ENCODE peak calls at places on chromosomes 6 and 20, in ten cellular contexts. X is iPS DF 6.9, M is H4, I is psoas muscle, E is H7, T is OCI-LY7, G is NB4, U is ecto neural progenitor cell, K is endothelial cell, A is ureter. S is an unnamed sample.

GRCh38 chr6:149450679-149451360 is 34.0 kb downstream of the ZC3H12D start:
- DNase-seq in E (peak), G (no peak), A (no peak), M (no peak), K (peak), X (no peak), T (no peak), U (peak), I (peak), S (no peak)

GRCh38 chr20:9503530-9504251 is 10.7 kb upstream of the LAMP5 start:
- DNase-seq in A (no peak), U (no peak), G (peak), K (no peak), I (no peak), M (peak), X (no peak), T (no peak), E (peak), S (peak)

GRCh38 chr6:158911746-158912158 is 88.2 kb downstream of the RSPH3 start:
- DNase-seq in X (no peak), T (peak), G (no peak), I (no peak), M (no peak), E (no peak), U (no peak), A (no peak), K (no peak), S (no peak)

GRCh38 chr20:57372157-57372556 is 19.0 kb upstream of the RBM38 start:
- DNase-seq in T (no peak), I (no peak), X (no peak), U (no peak), G (no peak), E (no peak), M (no peak), K (no peak), A (no peak), S (no peak)

GRCh38 chr20:7883741-7884140 is 56.5 kb downstream of the HAO1 start:
- DNase-seq in M (no peak), T (no peak), I (no peak), E (no peak), G (no peak), A (no peak), X (no peak), K (no peak), U (no peak), S (no peak)

GRCh38 chr6:127198549-127198948 is 68.1 kb upstream of the RNF146 start:
- DNase-seq in T (no peak), E (no peak), I (no peak), M (no peak), X (no peak), G (peak), U (no peak), K (no peak), A (no peak), S (no peak)

GRCh38 chr6:29734046-29735018 is 11.1 kb downstream of the HLA-F start:
- DNase-seq in A (no peak), X (no peak), K (no peak), G (no peak), I (no peak), U (no peak), E (no peak), T (no peak), M (no peak), S (no peak)

GRCh38 chr6:37456126-37456525 is 23.1 kb downstream of the CMTR1 start:
- DNase-seq in T (no peak), I (no peak), G (no peak), E (no peak), A (no peak), M (no peak), X (no peak), K (no peak), U (no peak), S (no peak)

GRCh38 chr20:35447082-35447789 is 8.2 kb upstream of the CEP250 start:
- DNase-seq in E (peak), T (peak), X (peak), G (peak), I (peak), M (peak), A (peak), U (peak), K (peak), S (peak)

GRCh38 chr6:29797120-29797519 is 30.5 kb upstream of the HLA-G start:
- DNase-seq in K (no peak), U (no peak), X (no peak), G (peak), A (no peak), T (no peak), M (peak), E (no peak), I (no peak), S (no peak)

GRCh38 chr6:53603381-53604121 is 58.6 kb upstream of the GCLC start:
- DNase-seq in G (no peak), U (no peak), M (peak), I (no peak), K (no peak), X (no peak), E (no peak), T (no peak), A (no peak), S (no peak)

GRCh38 chr20:32516985-32517873 is 67.9 kb downstream of the NOL4L start:
- DNase-seq in I (no peak), M (peak), E (peak), X (no peak), T (no peak), K (peak), G (no peak), U (no peak), A (no peak), S (no peak)

GRCh38 chr6:20211941-20212391 is 303 bp downstream of the MBOAT1 start:
- DNase-seq in A (no peak), T (no peak), M (peak), E (no peak), U (peak), X (no peak), G (no peak), I (no peak), K (peak), S (no peak)

GRCh38 chr6:133242761-133243590 is 1.8 kb downstream of the EYA4 start:
- DNase-seq in T (no peak), G (no peak), A (no peak), K (peak), X (no peak), U (peak), M (peak), E (peak), I (peak), S (no peak)

GRCh38 chr6:143060806-143061596 is at the start of gene AIG1:
- DNase-seq in K (peak), I (peak), E (peak), X (no peak), A (peak), U (peak), T (no peak), G (no peak), M (no peak), S (peak)

GRCh38 chr20:9590189-9590588 is 75.8 kb downstream of the LAMP5 start:
- DNase-seq in G (no peak), U (no peak), I (no peak), E (no peak), M (peak), A (no peak), T (no peak), X (no peak), K (no peak), S (no peak)

GRCh38 chr6:131488780-131489179 is 84.2 kb upstream of the ARG1 start:
- DNase-seq in U (no peak), I (no peak), T (no peak), K (no peak), E (no peak), M (peak), X (no peak), G (no peak), A (no peak), S (no peak)

GRCh38 chr20:23540624-23541023 is 27.7 kb downstream of the CST9L start:
- DNase-seq in G (no peak), U (no peak), I (no peak), K (no peak), M (no peak), A (no peak), E (no peak), X (no peak), T (no peak), S (no peak)

GRCh38 chr6:95292011-95292410 is 285.3 kb upstream of the MANEA start:
- DNase-seq in M (no peak), U (no peak), T (no peak), K (no peak), G (no peak), A (no peak), I (no peak), X (no peak), E (no peak), S (no peak)

GRCh38 chr6:21946298-21946783 is 350.5 kb downstream of the PRL start:
- DNase-seq in G (peak), I (no peak), M (peak), E (no peak), X (no peak), U (no peak), T (no peak), K (no peak), A (no peak), S (no peak)

GRCh38 chr20:10328897-10329255 is 105.1 kb downstream of the MKKS start:
- DNase-seq in U (no peak), M (no peak), X (no peak), I (no peak), T (no peak), K (no peak), A (no peak), E (no peak), G (no peak), S (no peak)

GRCh38 chr6:47680056-47680455 is 18.3 kb upstream of the ADGRF4 start:
- DNase-seq in X (no peak), M (no peak), K (no peak), I (no peak), G (no peak), U (no peak), T (no peak), E (no peak), A (no peak), S (no peak)

GRCh38 chr20:10090588-10091166 is 55.9 kb downstream of the ANKEF1 start:
- DNase-seq in T (peak), I (peak), A (peak), E (peak), K (peak), G (peak), M (peak), U (peak), X (peak), S (peak)

GRCh38 chr6:122977180-122977579 is 18.9 kb upstream of the CLVS2 start:
- DNase-seq in I (no peak), X (no peak), T (no peak), A (no peak), U (no peak), E (no peak), G (no peak), M (no peak), K (no peak), S (no peak)

GRCh38 chr20:6768228-6769185 is 1.0 kb downstream of the BMP2 start:
- DNase-seq in A (peak), M (no peak), G (peak), U (peak), X (no peak), T (no peak), E (peak), I (peak), K (peak), S (no peak)

GRCh38 chr6:144395014-144395413 is 109.9 kb downstream of the UTRN start:
- DNase-seq in U (no peak), T (no peak), X (no peak), K (no peak), M (no peak), I (no peak), A (no peak), G (no peak), E (no peak), S (no peak)

GRCh38 chr20:22288156-22288555 is 296.2 kb downstream of the FOXA2 start:
- DNase-seq in G (no peak), I (no peak), T (no peak), U (no peak), K (no peak), M (no peak), A (no peak), X (no peak), E (no peak), S (no peak)

GRCh38 chr6:166955121-166955864 is 1.1 kb downstream of the RNASET2 start:
- DNase-seq in T (peak), X (no peak), G (peak), I (peak), A (no peak), E (peak), U (peak), K (peak), M (no peak), S (peak)

GRCh38 chr6:125392682-125393081 is 90.9 kb upstream of the HDDC2 start:
- DNase-seq in G (peak), E (no peak), T (peak), A (no peak), M (no peak), U (no peak), I (no peak), X (no peak), K (no peak), S (peak)

GRCh38 chr6:47713200-47713599 is 14.8 kb downstream of the ADGRF4 start:
- DNase-seq in K (no peak), G (no peak), I (no peak), A (no peak), U (no peak), T (no peak), X (no peak), E (no peak), M (no peak), S (no peak)

GRCh38 chr6:157764346-157765068 is 58.5 kb upstream of the SNX9 start:
- DNase-seq in G (peak), I (peak), U (no peak), A (peak), E (no peak), K (no peak), T (peak), M (peak), X (no peak), S (peak)

GRCh38 chr6:6701864-6702263 is 113.3 kb downstream of the LY86 start:
- DNase-seq in K (no peak), X (no peak), T (no peak), U (no peak), I (no peak), A (no peak), G (peak), E (no peak), M (no peak), S (peak)

GRCh38 chr6:168452685-168453377 is 11.8 kb downstream of the SMOC2 start:
- DNase-seq in A (no peak), U (no peak), M (no peak), I (no peak), G (no peak), X (no peak), T (no peak), K (no peak), E (no peak), S (no peak)

GRCh38 chr6:3389390-3390167 is 67.3 kb downstream of the SLC22A23 start:
- DNase-seq in A (no peak), K (no peak), M (no peak), G (no peak), I (peak), T (no peak), X (no peak), U (no peak), E (no peak), S (no peak)

GRCh38 chr6:163085861-163086562 is 328.5 kb upstream of the QKI start:
- DNase-seq in K (no peak), I (no peak), U (no peak), E (no peak), A (no peak), G (no peak), X (no peak), T (no peak), M (no peak), S (no peak)

GRCh38 chr20:41118632-41119031 is 18.7 kb upstream of the PLCG1 start:
- DNase-seq in I (no peak), U (no peak), X (no peak), K (no peak), M (no peak), A (no peak), E (no peak), T (no peak), G (no peak), S (no peak)